ENCODE peak calls at places on chromosomes 16 and 17, in six cellular contexts. C is activated T-cell treated with anti-CD3 and anti-CD28 coated beads, Interleukin-2, amount 50 U/mL, for 72 hours; G is EH; T is C1 segment of cervical spinal cord; K is neuronal stem cell; R is astrocyte of the hippocampus. O is an unnamed sample.

GRCh38 chr16:22380529-22380928 is 6.1 kb upstream of the CDR2 start:
- DNase-seq in C (no peak), G (peak), T (no peak), K (no peak), R (no peak), O (no peak)

GRCh38 chr17:68849673-68850260 is 105.4 kb downstream of the ABCA8 start:
- DNase-seq in C (no peak), G (no peak), T (no peak), K (no peak), R (no peak), O (no peak)

GRCh38 chr16:70800306-70800705 is 652 bp downstream of the VAC14 start:
- DNase-seq in C (no peak), G (no peak), T (no peak), K (no peak), R (no peak), O (no peak)

GRCh38 chr17:44587339-44587738 is 30.1 kb downstream of the FZD2 start:
- DNase-seq in C (no peak), G (peak), T (no peak), K (no peak), R (peak), O (peak)

GRCh38 chr17:6279659-6280058 is 155.3 kb downstream of the AIPL1 start:
- DNase-seq in C (peak), G (no peak), T (no peak), K (no peak), R (no peak), O (peak)

GRCh38 chr17:20852541-20853370 is 190.1 kb downstream of the USP22 start:
- DNase-seq in C (peak), G (peak), T (no peak), K (peak), R (peak), O (peak)

GRCh38 chr17:34598161-34598776 is 18.9 kb downstream of the TMEM132E start:
- DNase-seq in C (no peak), G (no peak), T (peak), K (no peak), R (no peak), O (peak)

GRCh38 chr16:15874745-15875314 is 13.6 kb downstream of the CEP20 start:
- DNase-seq in C (no peak), G (peak), T (peak), K (peak), R (peak), O (peak)

GRCh38 chr16:12456355-12456754 is 347.3 kb downstream of the CPPED1 start:
- DNase-seq in C (no peak), G (no peak), T (no peak), K (no peak), R (no peak), O (no peak)

GRCh38 chr17:43908111-43908721 is 880 bp upstream of the MPP2 start:
- DNase-seq in C (peak), G (peak), T (peak), K (peak), R (peak), O (peak)

GRCh38 chr16:31568577-31569359 is 41.1 kb downstream of the AHSP start:
- DNase-seq in C (no peak), G (peak), T (no peak), K (no peak), R (peak), O (peak)

GRCh38 chr17:61248399-61248798 is 151.2 kb upstream of the TBX2 start:
- DNase-seq in C (no peak), G (peak), T (no peak), K (no peak), R (no peak), O (no peak)

GRCh38 chr16:24609740-24610420 is 70.5 kb downstream of the RBBP6 start:
- DNase-seq in C (peak), G (peak), T (peak), K (peak), R (peak), O (peak)

GRCh38 chr17:67606896-67607604 is 110.7 kb upstream of the NOL11 start:
- DNase-seq in C (no peak), G (no peak), T (no peak), K (no peak), R (no peak), O (no peak)

GRCh38 chr17:19724501-19725420 is 8.4 kb upstream of the SLC47A2 start:
- DNase-seq in C (peak), G (no peak), T (no peak), K (no peak), R (no peak), O (no peak)

GRCh38 chr16:30053376-30054015 is 12.1 kb upstream of the ALDOA start:
- DNase-seq in C (no peak), G (peak), T (no peak), K (no peak), R (peak), O (peak)

GRCh38 chr17:63568563-63568962 is 18.3 kb downstream of the DCAF7 start:
- DNase-seq in C (no peak), G (no peak), T (no peak), K (no peak), R (no peak), O (peak)

GRCh38 chr17:72702136-72702735 is 390.3 kb downstream of the SLC39A11 start:
- DNase-seq in C (no peak), G (peak), T (no peak), K (no peak), R (peak), O (no peak)

GRCh38 chr17:9755083-9755482 is 36.3 kb downstream of the DHRS7C start:
- DNase-seq in C (no peak), G (peak), T (no peak), K (no peak), R (no peak), O (no peak)

GRCh38 chr16:57648590-57649442 is 19.3 kb upstream of the ADGRG3 start:
- DNase-seq in C (peak), G (peak), T (peak), K (peak), R (peak), O (peak)